ENCODE peak calls at places on chromosomes 6 and 20, in six cellular contexts. U is HepG2, P is GM12878, C is upper lobe of left lung, V is HCT116, G is Panc1. L is an unnamed sample.

GRCh38 chr6:161038229-161039003 is 46.8 kb downstream of the MAP3K4 start:
- ATAC-seq in U (no peak), P (peak; percentile 89), C (peak; percentile 85), V (peak; percentile 86), G (peak; percentile 58), L (peak; percentile 69)

GRCh38 chr6:133623621-133624020 is 265.3 kb upstream of the TCF21 start:
- ATAC-seq in U (no peak), P (no peak), C (no peak), V (no peak), G (no peak), L (no peak)

GRCh38 chr6:139627091-139627490 is 252.6 kb upstream of the CITED2 start:
- ATAC-seq in U (peak; percentile 72), P (no peak), C (peak; percentile 12), V (no peak), G (no peak), L (no peak)

GRCh38 chr20:47075263-47075662 is 180.6 kb downstream of the EYA2 start:
- ATAC-seq in U (no peak), P (no peak), C (no peak), V (no peak), G (no peak), L (no peak)

GRCh38 chr6:17945575-17945974 is 41.9 kb downstream of the KIF13A start:
- ATAC-seq in U (no peak), P (no peak), C (no peak), V (no peak), G (no peak), L (no peak)

GRCh38 chr6:157561037-157561790 is 180.2 kb downstream of the ZDHHC14 start:
- ATAC-seq in U (no peak), P (peak; percentile 30), C (no peak), V (no peak), G (no peak), L (no peak)

GRCh38 chr6:16244869-16245451 is 6.6 kb downstream of the GMPR start:
- ATAC-seq in U (no peak), P (no peak), C (no peak), V (no peak), G (peak; percentile 37), L (no peak)

GRCh38 chr6:157569543-157569942 is 188.6 kb downstream of the ZDHHC14 start:
- ATAC-seq in U (no peak), P (peak; percentile 69), C (no peak), V (no peak), G (no peak), L (no peak)

GRCh38 chr6:158006331-158006730 is 24.7 kb downstream of the SYNJ2 start:
- ATAC-seq in U (no peak), P (no peak), C (no peak), V (no peak), G (no peak), L (no peak)

DNA sequence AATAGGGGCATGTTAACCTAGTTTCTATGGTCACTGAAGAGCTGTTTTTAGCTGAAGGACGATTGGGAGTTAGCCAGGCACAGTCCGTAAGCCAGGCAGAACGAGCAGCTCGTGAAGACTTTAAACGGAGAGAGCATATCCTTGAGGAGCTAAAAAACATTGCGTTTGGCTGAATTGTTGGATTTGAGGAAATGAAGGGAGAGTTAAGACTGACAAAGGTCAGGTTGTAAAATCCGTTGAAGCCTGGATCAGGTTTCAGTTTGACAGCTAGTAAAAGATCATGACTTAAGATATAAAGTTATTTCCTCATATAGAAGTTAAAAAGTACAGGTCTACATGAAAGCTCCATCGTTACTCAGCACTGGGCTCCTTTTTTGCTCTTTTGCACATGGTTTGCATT is 2.8 kb downstream of the DBNDD2 start:
- ATAC-seq in U (no peak), P (no peak), C (no peak), V (no peak), G (no peak), L (no peak)
- TF ChIP-seq POLR2AphosphoS5 in U (no peak), P (no peak), C (no peak), V (no peak), G (no peak), L (no peak)

DNA sequence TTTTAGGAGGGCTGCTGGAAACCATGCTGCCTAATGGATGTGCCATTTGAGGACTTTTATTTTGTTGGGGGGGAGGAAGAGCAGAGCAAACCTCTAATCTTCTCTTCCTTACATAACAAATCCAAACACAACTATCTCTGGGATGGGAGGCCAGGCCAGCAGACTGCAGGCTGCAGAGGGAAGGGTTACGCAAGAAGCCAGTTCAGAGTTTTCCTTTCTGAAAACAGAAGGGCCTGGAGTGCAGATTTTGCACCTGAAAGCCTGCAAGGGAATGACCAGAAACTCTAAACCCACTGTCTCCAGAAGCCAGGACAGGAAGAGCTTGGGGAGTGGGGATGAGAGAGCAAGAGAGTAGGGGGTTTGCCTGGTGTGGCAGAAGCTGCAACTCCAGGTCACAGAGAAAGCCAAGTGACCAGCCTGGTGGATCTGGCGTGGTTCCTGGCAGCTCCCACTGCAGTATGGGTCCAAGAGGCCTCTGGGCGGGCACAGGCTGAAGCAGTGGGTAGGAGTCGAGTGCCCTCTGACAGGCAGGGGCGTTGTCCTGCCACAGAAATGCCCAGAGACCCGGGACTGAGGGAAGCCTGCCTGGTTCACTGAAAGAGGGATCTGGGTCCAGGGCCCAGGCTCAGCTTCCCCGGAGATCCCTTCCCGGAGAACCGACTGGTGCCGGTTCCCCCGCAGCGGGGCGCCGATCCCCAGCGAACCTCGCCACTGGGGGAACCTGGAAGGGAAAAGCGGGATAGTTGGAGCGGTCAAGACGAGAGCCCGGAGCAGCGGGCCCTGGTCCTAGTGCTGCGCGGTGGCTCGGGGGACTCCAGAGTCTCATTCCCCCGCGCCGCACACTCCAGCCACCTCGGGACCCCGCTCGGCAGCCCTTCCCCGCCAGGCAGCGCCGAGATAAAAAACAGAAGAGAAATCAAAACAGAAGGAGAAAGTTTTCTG is 6.7 kb downstream of the MAFB start:
- ATAC-seq in U (peak; percentile 88), P (no peak), C (peak; percentile 50), V (no peak), G (no peak), L (peak; percentile 42)
- TF ChIP-seq POLR2AphosphoS5 in U (no peak), P (no peak), C (no peak), V (no peak), G (no peak), L (no peak)

GRCh38 chr20:59010995-59011873 is 4.2 kb upstream of the CTSZ start:
- ATAC-seq in U (peak; percentile 1), P (no peak), C (no peak), V (no peak), G (no peak), L (no peak)
- TF ChIP-seq POLR2AphosphoS5 in U (no peak), P (no peak), C (no peak), V (no peak), G (no peak), L (no peak)

DNA sequence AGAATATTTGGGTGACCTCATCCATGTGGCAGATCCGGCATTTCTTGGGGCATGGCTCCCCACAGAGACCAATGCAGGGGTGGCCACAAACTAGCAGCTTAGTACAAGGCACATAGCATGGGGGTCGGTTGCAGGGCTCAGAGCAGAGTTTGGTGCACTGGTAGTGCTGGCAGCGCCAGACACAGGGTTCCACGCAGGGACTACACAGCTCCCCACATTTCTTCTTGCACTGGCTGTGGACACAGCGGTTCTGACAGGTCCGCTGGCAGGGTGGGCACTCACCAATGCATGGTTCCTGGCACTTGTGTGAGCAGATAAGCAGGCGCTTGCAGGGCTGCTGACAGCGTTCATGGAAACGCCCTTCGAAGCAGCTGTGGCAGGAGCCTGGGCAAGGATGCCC is 29.1 kb downstream of the DDX27 start:
- ATAC-seq in U (no peak), P (no peak), C (no peak), V (no peak), G (no peak), L (no peak)
- TF ChIP-seq POLR2AphosphoS5 in U (no peak), P (no peak), C (no peak), V (no peak), G (no peak), L (no peak)

L was measured in gastroesophageal sphincter.